ENCODE peak calls at places on chromosome 20, in ten cellular contexts. Y, D, W, M, X, T, E, I, C and O are unnamed samples.

GRCh38 chr20:10115021-10115420 is 80.2 kb downstream of the ANKEF1 start:
- DNase-seq in Y (no peak), D (no peak), W (no peak), M (no peak), X (no peak), T (no peak), E (no peak), I (no peak), C (peak; percentile 87), O (no peak)

GRCh38 chr20:15875446-15875845 is 697.8 kb downstream of the KIF16B start:
- DNase-seq in Y (no peak), D (no peak), W (no peak), M (peak; percentile 68), X (no peak), T (no peak), E (no peak), I (no peak), C (no peak), O (no peak)

GRCh38 chr20:25082498-25082873 is 545 bp upstream of the VSX1 start:
- DNase-seq in Y (no peak), D (no peak), W (no peak), M (peak; percentile 48), X (no peak), T (no peak), E (no peak), I (no peak), C (no peak), O (peak; percentile 51)

GRCh38 chr20:61815678-61816077 is 250.0 kb downstream of the TAF4 start:
- DNase-seq in Y (no peak), D (no peak), W (no peak), M (no peak), X (no peak), T (no peak), E (no peak), I (no peak), C (no peak), O (no peak)

GRCh38 chr20:37341632-37342031 is 4.3 kb upstream of the SRC start:
- DNase-seq in Y (no peak), D (no peak), W (no peak), M (no peak), X (no peak), T (no peak), E (no peak), I (no peak), C (no peak), O (no peak)

GRCh38 chr20:38957915-38958485 is 4.1 kb upstream of the DHX35 start:
- DNase-seq in Y (no peak), D (no peak), W (no peak), M (no peak), X (no peak), T (no peak), E (no peak), I (no peak), C (no peak), O (no peak)

GRCh38 chr20:32062776-32063170 is 10.7 kb downstream of the HCK start:
- DNase-seq in Y (peak; percentile 57), D (peak; percentile 7), W (no peak), M (no peak), X (peak; percentile 92), T (peak; percentile 55), E (peak; percentile 92), I (peak; percentile 14), C (no peak), O (no peak)

GRCh38 chr20:21251278-21251677 is 51.9 kb upstream of the XRN2 start:
- DNase-seq in Y (no peak), D (peak; percentile 17), W (no peak), M (no peak), X (no peak), T (no peak), E (peak; percentile 12), I (peak; percentile 50), C (peak; percentile 18), O (no peak)

GRCh38 chr20:44211177-44212039 is 837 bp upstream of the OSER1 start:
- DNase-seq in Y (no peak), D (peak; percentile 40), W (no peak), M (peak; percentile 71), X (no peak), T (no peak), E (no peak), I (no peak), C (peak; percentile 27), O (no peak)

GRCh38 chr20:54573838-54574237 is 98.4 kb downstream of the DOK5 start:
- DNase-seq in Y (no peak), D (no peak), W (peak; percentile 52), M (no peak), X (no peak), T (no peak), E (no peak), I (no peak), C (no peak), O (no peak)

GRCh38 chr20:60031107-60031506 is 72.9 kb downstream of the CDH26 start:
- DNase-seq in Y (no peak), D (no peak), W (no peak), M (no peak), X (no peak), T (no peak), E (peak; percentile 31), I (no peak), C (no peak), O (no peak)

GRCh38 chr20:41034239-41034638 is 5.6 kb downstream of the TOP1 start:
- DNase-seq in Y (no peak), D (no peak), W (no peak), M (no peak), X (no peak), T (no peak), E (no peak), I (no peak), C (no peak), O (no peak)

GRCh38 chr20:35697696-35698297 is 1.4 kb downstream of the NFS1 start:
- DNase-seq in Y (no peak), D (no peak), W (no peak), M (no peak), X (no peak), T (no peak), E (no peak), I (no peak), C (no peak), O (no peak)

GRCh38 chr20:24523661-24524060 is 54.2 kb downstream of the SYNDIG1 start:
- DNase-seq in Y (no peak), D (no peak), W (no peak), M (no peak), X (no peak), T (no peak), E (no peak), I (no peak), C (no peak), O (no peak)

GRCh38 chr20:8082025-8082424 is 50.0 kb upstream of the PLCB1 start:
- DNase-seq in Y (no peak), D (no peak), W (no peak), M (peak; percentile 23), X (no peak), T (no peak), E (no peak), I (no peak), C (no peak), O (no peak)

GRCh38 chr20:64231621-64232550 is 23.7 kb upstream of the PCMTD2 start:
- DNase-seq in Y (no peak), D (no peak), W (no peak), M (no peak), X (no peak), T (no peak), E (no peak), I (no peak), C (no peak), O (no peak)

GRCh38 chr20:40309731-40310130 is 379.3 kb downstream of the MAFB start:
- DNase-seq in Y (no peak), D (no peak), W (peak; percentile 29), M (no peak), X (no peak), T (no peak), E (no peak), I (no peak), C (peak; percentile 46), O (no peak)

GRCh38 chr20:50244352-50245149 is 53.9 kb downstream of the CEBPB start:
- DNase-seq in Y (no peak), D (no peak), W (no peak), M (no peak), X (no peak), T (no peak), E (no peak), I (no peak), C (no peak), O (no peak)

GRCh38 chr20:17138237-17138636 is 88.6 kb upstream of the PCSK2 start:
- DNase-seq in Y (no peak), D (no peak), W (no peak), M (no peak), X (no peak), T (no peak), E (no peak), I (no peak), C (no peak), O (no peak)

GRCh38 chr20:1477896-1478490 is 11.3 kb upstream of the NSFL1C start:
- DNase-seq in Y (no peak), D (no peak), W (no peak), M (no peak), X (no peak), T (no peak), E (no peak), I (no peak), C (no peak), O (no peak)

GRCh38 chr20:52313335-52313963 is 121.9 kb upstream of the ZFP64 start:
- DNase-seq in Y (no peak), D (no peak), W (peak; percentile 54), M (peak; percentile 43), X (no peak), T (no peak), E (no peak), I (no peak), C (peak; percentile 7), O (no peak)

GRCh38 chr20:37912874-37913273 is 9.9 kb downstream of the VSTM2L start:
- DNase-seq in Y (no peak), D (no peak), W (no peak), M (no peak), X (no peak), T (no peak), E (no peak), I (no peak), C (no peak), O (no peak)